ENCODE peak calls at places on chromosomes 7 and 10, in four cellular contexts. V, J, O and D are unnamed samples.
A peak's percentile ranks its signal among the peaks of the same experiment; 100 is the strongest.

GRCh38 chr10:33897255-33897893 is 562.9 kb upstream of the NRP1 start:
- DNase-seq in V (no peak), O (no peak), J (no peak), D (no peak)

GRCh38 chr10:32298066-32298812 is 48.7 kb downstream of the EPC1 start:
- DNase-seq in V (no peak), J (no peak), O (no peak), D (no peak)

GRCh38 chr10:132617781-132618052 is 80.1 kb downstream of the INPP5A start:
- DNase-seq in J (no peak), V (no peak), O (no peak), D (no peak)

GRCh38 chr7:107505997-107506682 is 36.3 kb downstream of the GPR22 start:
- DNase-seq in J (no peak), O (no peak), V (no peak), D (no peak)

GRCh38 chr10:48331436-48331835 is 25.0 kb downstream of the MAPK8 start:
- DNase-seq in O (no peak), V (no peak), J (no peak), D (no peak)

GRCh38 chr10:127309609-127310008 is 113.2 kb upstream of the INSYN2A start:
- DNase-seq in V (no peak), J (no peak), O (no peak), D (no peak)

GRCh38 chr10:64515975-64516699 is 994.9 kb downstream of the REEP3 start:
- DNase-seq in V (no peak), O (no peak), J (no peak), D (no peak)

GRCh38 chr7:92057375-92057774 is 76.9 kb downstream of the CYP51A1 start:
- DNase-seq in J (no peak), V (no peak), O (peak; percentile 58), D (no peak)

GRCh38 chr7:135976312-135977019 is 693 bp downstream of the MTPN start:
- DNase-seq in O (peak; percentile 79), V (no peak), J (no peak), D (no peak)

GRCh38 chr7:135169141-135169935 is 1.2 kb downstream of the CYREN start:
- DNase-seq in O (peak; percentile 79), J (no peak), V (peak; percentile 48), D (no peak)

GRCh38 chr10:80477813-80478212 is 23.7 kb downstream of the TSPAN14 start:
- DNase-seq in V (no peak), J (no peak), O (no peak), D (no peak)

GRCh38 chr7:2688409-2689342 is 674 bp downstream of the AMZ1 start:
- DNase-seq in O (no peak), V (no peak), J (no peak), D (no peak)

GRCh38 chr7:87147500-87147899 is 4.8 kb upstream of the DMTF1 start:
- DNase-seq in J (no peak), V (no peak), O (no peak), D (no peak)

GRCh38 chr7:154832557-154833138 is 170.3 kb downstream of the PAXIP1 start:
- DNase-seq in V (no peak), J (no peak), O (no peak), D (no peak)

GRCh38 chr10:102507521-102507920 is 3.7 kb downstream of the SUFU start:
- DNase-seq in V (no peak), J (no peak), O (no peak), D (peak; percentile 10)

GRCh38 chr10:59830601-59831259 is 75.6 kb downstream of the CCDC6 start:
- DNase-seq in O (peak; percentile 87), V (peak; percentile 29), J (peak; percentile 26), D (no peak)

DNA sequence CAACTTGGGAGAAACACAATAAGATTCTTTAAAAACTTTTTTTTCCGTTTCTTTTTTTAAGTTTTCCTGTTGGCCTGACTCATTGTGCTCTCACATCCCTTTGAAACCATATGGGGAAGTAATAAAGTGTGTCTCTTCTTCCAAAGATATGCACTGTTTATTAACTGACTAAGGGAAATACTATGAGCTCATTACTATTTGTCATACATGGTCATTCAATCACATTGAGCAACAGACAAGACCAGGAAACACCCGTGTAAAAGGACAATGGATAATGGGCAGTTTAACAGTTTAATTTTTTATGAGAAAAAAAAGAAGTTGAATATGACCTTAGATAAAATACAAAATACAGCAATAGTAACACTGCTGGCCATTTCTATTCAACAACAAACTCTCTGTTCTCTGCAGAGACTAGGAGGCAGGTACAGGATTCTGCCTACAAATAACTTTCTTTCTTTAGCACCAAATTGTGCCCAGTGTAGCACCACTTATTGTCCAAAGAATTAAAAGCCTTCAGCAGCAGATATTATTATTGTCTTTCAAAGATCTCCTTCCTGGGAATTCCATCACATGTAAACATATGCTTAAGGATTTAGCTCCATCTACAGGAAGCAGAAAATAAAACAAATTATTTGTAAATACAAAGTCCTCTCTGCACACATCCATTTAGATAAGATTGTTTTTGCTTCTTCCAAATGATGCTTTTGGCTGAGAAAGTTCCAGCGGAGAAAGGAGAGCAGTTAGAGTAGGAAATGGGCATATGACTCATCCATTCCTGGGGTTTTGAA is 55.0 kb upstream of the AKR1E2 start:
- DNase-seq in O (peak; percentile 13), J (no peak), V (no peak), D (no peak)
- H3K4me1 ChIP-seq in O (peaks cover 23% of the 10 kb centered on the region), J (peaks cover 42% of the 10 kb centered on the region), V (peaks cover 53% of the 10 kb centered on the region), D (peaks cover 5% of the 10 kb centered on the region)

GRCh38 chr7:32515890-32516550 is 20.7 kb downstream of the AVL9 start:
- DNase-seq in V (no peak), O (no peak), J (no peak), D (no peak)
- H3K27ac ChIP-seq in V (no peak overlapping the region), O (no peak overlapping the region), J (no peak overlapping the region), D (no peak overlapping the region)

DNA sequence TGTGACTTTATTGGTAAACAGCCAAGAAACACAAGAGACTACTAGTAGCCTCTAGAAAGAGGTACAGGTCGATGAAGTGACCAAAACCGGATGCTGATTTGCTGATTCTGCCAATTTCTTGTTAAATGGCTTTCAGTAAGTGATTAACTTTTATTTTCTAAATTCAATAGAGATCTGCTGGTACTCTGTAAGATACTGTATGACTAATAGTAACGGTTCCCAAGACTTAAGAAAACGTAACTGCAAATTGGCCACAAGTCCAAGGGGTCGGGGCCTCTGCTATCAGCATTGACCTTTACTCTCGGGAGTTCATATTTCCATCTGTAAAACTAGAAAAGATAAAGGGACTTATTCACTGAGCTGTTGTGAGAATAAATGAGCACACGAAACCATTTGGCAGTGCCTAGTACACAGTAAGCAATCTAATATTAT is 1.4 kb downstream of the FAM3C start:
- DNase-seq in J (no peak), O (no peak), V (no peak), D (no peak)
- H3K4me3 ChIP-seq in J (peak overlapping the region; percentile 98), O (peak overlapping the region; percentile 84), V (peak overlapping the region; percentile 84), D (no peak overlapping the region)

DNA sequence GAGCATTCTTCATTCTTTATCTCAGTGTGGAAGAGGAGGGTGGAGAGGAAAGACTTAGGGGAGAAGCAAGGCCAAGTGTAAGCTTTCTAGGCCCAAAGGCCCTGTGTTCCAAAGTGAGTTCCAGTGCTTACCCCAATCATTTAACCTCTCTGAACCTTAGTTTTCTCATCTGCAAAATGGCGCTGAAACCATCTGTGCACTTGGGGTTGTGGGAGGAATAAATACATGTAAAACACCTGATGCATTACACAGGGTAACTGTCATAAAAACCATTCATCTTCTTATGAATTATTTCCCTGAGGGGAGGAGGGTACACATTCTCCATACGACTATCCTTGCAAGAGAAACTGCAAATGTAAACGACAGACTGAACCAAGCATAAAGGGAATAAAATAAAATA is 19.0 kb downstream of the PIK3AP1 start:
- DNase-seq in J (no peak), O (no peak), V (no peak), D (no peak)
- H3K4me1 ChIP-seq in J (no peaks in the 10 kb centered on the region), O (no peaks in the 10 kb centered on the region), V (no peaks in the 10 kb centered on the region), D (no peaks in the 10 kb centered on the region)